ENCODE peak calls at places on chromosome 6, in eight cellular contexts. T is colonic mucosa; Z is NCI-H2171 treated with DMSO at 0.1 percent for 48 hours; N is activated T-helper 2 cell treated with anti-CD3 and anti-CD28 coated beads, Interferon-gamma antibody, Interleukin-2, Interleukin-4, amounts not matched to agents 10 μg/mL and 5 μg/mL and 100 μg/mL, durations not matched to agents 14 hours and 24 hours and 36 hours; E is SW480; Q is 8988T; V is foreskin fibroblast; X is HS-27A. S is an unnamed sample.

GRCh38 chr6:54198134-54198533 is 86.9 kb downstream of the MLIP start:
- DNase-seq in N (no peak), X (no peak), Q (no peak), V (no peak), Z (no peak), T (no peak), E (no peak), S (no peak)

GRCh38 chr6:102417368-102417767 is 1023.9 kb downstream of the GRIK2 start:
- DNase-seq in X (no peak), V (no peak), E (no peak), N (no peak), T (no peak), Z (no peak), Q (no peak), S (no peak)

GRCh38 chr6:163568275-163568674 is 153.8 kb downstream of the QKI start:
- DNase-seq in T (no peak), Q (no peak), V (no peak), X (no peak), E (no peak), N (no peak), Z (no peak), S (no peak)

GRCh38 chr6:126020305-126021050 is 34.1 kb downstream of the TRMT11 start:
- DNase-seq in T (no peak), Z (no peak), V (no peak), E (no peak), N (no peak), X (no peak), Q (no peak), S (no peak)

GRCh38 chr6:16783485-16783884 is 22.2 kb upstream of the ATXN1 start:
- DNase-seq in X (no peak), Z (no peak), T (no peak), Q (no peak), V (no peak), N (no peak), E (no peak), S (no peak)

GRCh38 chr6:150377211-150377781 is 8.5 kb downstream of the IYD start:
- DNase-seq in T (no peak), Z (no peak), Q (no peak), N (no peak), E (peak), X (no peak), V (no peak), S (no peak)

GRCh38 chr6:97963148-97963680 is 680.2 kb upstream of the MMS22L start:
- DNase-seq in X (no peak), V (no peak), E (no peak), T (no peak), N (no peak), Q (no peak), Z (no peak), S (no peak)

GRCh38 chr6:143126574-143126941 is 65.9 kb downstream of the AIG1 start:
- DNase-seq in E (no peak), Z (no peak), V (no peak), X (no peak), T (no peak), N (no peak), Q (no peak), S (no peak)

GRCh38 chr6:57135885-57136284 is 36.2 kb upstream of the BAG2 start:
- DNase-seq in V (peak), X (no peak), T (no peak), Q (no peak), N (no peak), E (no peak), Z (no peak), S (no peak)

GRCh38 chr6:29504961-29505360 is 17.2 kb upstream of the MAS1L start:
- DNase-seq in E (no peak), T (no peak), Z (no peak), V (no peak), Q (no peak), N (no peak), X (no peak), S (no peak)

GRCh38 chr6:84411060-84411629 is 183.7 kb upstream of the CEP162 start:
- DNase-seq in T (no peak), E (no peak), Q (no peak), X (peak), Z (no peak), N (no peak), V (peak), S (peak)

GRCh38 chr6:157074969-157075368 is 248.3 kb downstream of the TMEM242 start:
- DNase-seq in N (no peak), Z (no peak), V (no peak), T (no peak), X (no peak), Q (no peak), E (no peak), S (no peak)